ENCODE peak calls at places on chromosomes 3 and 15, in five cellular contexts. One of them, this sample, is unnamed.

GRCh38 chr3:87082806-87083440 is 92.0 kb upstream of the VGLL3 start:
- DNase-seq in Peyer's patch: no peak
- DNase-seq in uterus: peak; percentile 25
- DNase-seq in GM12878: no peak
- DNase-seq in body of pancreas: peak; percentile 45
- DNase-seq in this sample: peak; percentile 16

GRCh38 chr15:31401282-31401681 is 74.6 kb downstream of the KLF13 start:
- DNase-seq in Peyer's patch: no peak
- DNase-seq in uterus: no peak
- DNase-seq in GM12878: no peak
- DNase-seq in body of pancreas: no peak
- DNase-seq in this sample: no peak

GRCh38 chr3:31041161-31041978 is 146.9 kb upstream of the GADL1 start:
- DNase-seq in Peyer's patch: no peak
- DNase-seq in uterus: no peak
- DNase-seq in GM12878: no peak
- DNase-seq in body of pancreas: no peak
- DNase-seq in this sample: no peak

GRCh38 chr3:128553560-128553959 is 60.6 kb upstream of the GATA2 start:
- DNase-seq in Peyer's patch: no peak
- DNase-seq in uterus: no peak
- DNase-seq in GM12878: no peak
- DNase-seq in body of pancreas: no peak
- DNase-seq in this sample: peak; percentile 29

GRCh38 chr15:91067026-91067425 is 33.0 kb upstream of the SV2B start:
- DNase-seq in Peyer's patch: no peak
- DNase-seq in uterus: no peak
- DNase-seq in GM12878: no peak
- DNase-seq in body of pancreas: no peak
- DNase-seq in this sample: no peak

GRCh38 chr3:113516115-113516505 is 1.2 kb upstream of the SPICE1 start:
- DNase-seq in Peyer's patch: peak; percentile 50
- DNase-seq in uterus: no peak
- DNase-seq in GM12878: no peak
- DNase-seq in body of pancreas: no peak
- DNase-seq in this sample: no peak

GRCh38 chr15:59993950-59994401 is 10.1 kb upstream of the FOXB1 start:
- DNase-seq in Peyer's patch: no peak
- DNase-seq in uterus: no peak
- DNase-seq in GM12878: no peak
- DNase-seq in body of pancreas: no peak
- DNase-seq in this sample: no peak

GRCh38 chr15:67646847-67647246 is 104.3 kb downstream of the MAP2K5 start:
- DNase-seq in Peyer's patch: no peak
- DNase-seq in uterus: no peak
- DNase-seq in GM12878: no peak
- DNase-seq in body of pancreas: no peak
- DNase-seq in this sample: no peak

GRCh38 chr15:71526061-71526460 is 284.3 kb upstream of the NR2E3 start:
- DNase-seq in Peyer's patch: no peak
- DNase-seq in uterus: no peak
- DNase-seq in GM12878: no peak
- DNase-seq in body of pancreas: peak; percentile 3
- DNase-seq in this sample: no peak

GRCh38 chr3:141103067-141103466 is 51.9 kb downstream of the SPSB4 start:
- DNase-seq in Peyer's patch: peak; percentile 32
- DNase-seq in uterus: peak; percentile 4
- DNase-seq in GM12878: no peak
- DNase-seq in body of pancreas: no peak
- DNase-seq in this sample: peak; percentile 39

GRCh38 chr15:64697911-64698369 is 77.4 kb downstream of the RBPMS2 start:
- DNase-seq in Peyer's patch: no peak
- DNase-seq in uterus: no peak
- DNase-seq in GM12878: no peak
- DNase-seq in body of pancreas: no peak
- DNase-seq in this sample: no peak
- H3K4me3 ChIP-seq in Peyer's patch: no peak overlapping the region
- H3K4me3 ChIP-seq in uterus: no peak overlapping the region
- H3K4me3 ChIP-seq in GM12878: peak overlapping the region; percentile 7
- H3K4me3 ChIP-seq in body of pancreas: no peak overlapping the region
- H3K4me3 ChIP-seq in this sample: no peak overlapping the region

GRCh38 chr3:146156801-146157310 is 4.1 kb downstream of the PLOD2 start:
- DNase-seq in Peyer's patch: no peak
- DNase-seq in uterus: no peak
- DNase-seq in GM12878: no peak
- DNase-seq in body of pancreas: peak; percentile 30
- DNase-seq in this sample: no peak

GRCh38 chr3:146157325-146158060 is 3.5 kb downstream of the PLOD2 start:
- DNase-seq in Peyer's patch: no peak
- DNase-seq in uterus: no peak
- DNase-seq in GM12878: no peak
- DNase-seq in body of pancreas: no peak
- DNase-seq in this sample: no peak

GRCh38 chr3:146154316-146154715 is 6.7 kb downstream of the PLOD2 start:
- DNase-seq in Peyer's patch: no peak
- DNase-seq in uterus: no peak
- DNase-seq in GM12878: no peak
- DNase-seq in body of pancreas: no peak
- DNase-seq in this sample: no peak

GRCh38 chr3:146155022-146155421 is 6.0 kb downstream of the PLOD2 start:
- DNase-seq in Peyer's patch: no peak
- DNase-seq in uterus: no peak
- DNase-seq in GM12878: no peak
- DNase-seq in body of pancreas: no peak
- DNase-seq in this sample: no peak

DNA sequence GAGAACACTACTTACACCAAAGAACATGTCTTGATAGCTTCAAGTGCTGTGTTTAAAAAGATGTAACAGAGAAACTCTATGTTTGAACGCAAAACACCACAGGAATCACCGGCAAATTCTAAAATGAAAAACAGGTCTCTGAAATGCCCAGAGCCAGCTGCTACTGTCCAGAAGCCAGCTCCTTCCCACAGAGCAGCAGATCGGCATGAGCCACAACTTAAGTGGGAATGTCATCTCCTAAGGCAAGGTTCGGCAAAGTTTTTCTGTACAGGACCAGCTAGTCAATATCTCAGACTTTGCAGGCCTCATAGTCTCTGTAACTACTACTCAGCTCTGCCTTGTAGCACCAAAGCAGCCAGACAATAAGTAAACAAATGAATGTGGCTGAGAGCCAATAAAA is 4.9 kb downstream of the PLOD2 start:
- DNase-seq in Peyer's patch: no peak
- DNase-seq in uterus: no peak
- DNase-seq in GM12878: no peak
- DNase-seq in body of pancreas: peak; percentile 6
- DNase-seq in this sample: no peak
- TF ChIP-seq POLR2A in Peyer's patch: no peak
- TF ChIP-seq POLR2A in uterus: no peak
- TF ChIP-seq POLR2A in GM12878: no peak
- TF ChIP-seq POLR2A in body of pancreas: no peak
- TF ChIP-seq POLR2A in this sample: no peak

GRCh38 chr15:63008333-63009049 is 34.1 kb upstream of the TPM1 start:
- DNase-seq in Peyer's patch: no peak
- DNase-seq in uterus: no peak
- DNase-seq in GM12878: no peak
- DNase-seq in body of pancreas: no peak
- DNase-seq in this sample: no peak

GRCh38 chr15:63012444-63012843 is 30.1 kb upstream of the TPM1 start:
- DNase-seq in Peyer's patch: no peak
- DNase-seq in uterus: no peak
- DNase-seq in GM12878: no peak
- DNase-seq in body of pancreas: no peak
- DNase-seq in this sample: no peak

GRCh38 chr15:63013052-63013808 is 29.3 kb upstream of the TPM1 start:
- DNase-seq in Peyer's patch: no peak
- DNase-seq in uterus: no peak
- DNase-seq in GM12878: no peak
- DNase-seq in body of pancreas: no peak
- DNase-seq in this sample: no peak

GRCh38 chr15:63010386-63010785 is 32.2 kb upstream of the TPM1 start:
- DNase-seq in Peyer's patch: no peak
- DNase-seq in uterus: no peak
- DNase-seq in GM12878: no peak
- DNase-seq in body of pancreas: no peak
- DNase-seq in this sample: no peak

DNA sequence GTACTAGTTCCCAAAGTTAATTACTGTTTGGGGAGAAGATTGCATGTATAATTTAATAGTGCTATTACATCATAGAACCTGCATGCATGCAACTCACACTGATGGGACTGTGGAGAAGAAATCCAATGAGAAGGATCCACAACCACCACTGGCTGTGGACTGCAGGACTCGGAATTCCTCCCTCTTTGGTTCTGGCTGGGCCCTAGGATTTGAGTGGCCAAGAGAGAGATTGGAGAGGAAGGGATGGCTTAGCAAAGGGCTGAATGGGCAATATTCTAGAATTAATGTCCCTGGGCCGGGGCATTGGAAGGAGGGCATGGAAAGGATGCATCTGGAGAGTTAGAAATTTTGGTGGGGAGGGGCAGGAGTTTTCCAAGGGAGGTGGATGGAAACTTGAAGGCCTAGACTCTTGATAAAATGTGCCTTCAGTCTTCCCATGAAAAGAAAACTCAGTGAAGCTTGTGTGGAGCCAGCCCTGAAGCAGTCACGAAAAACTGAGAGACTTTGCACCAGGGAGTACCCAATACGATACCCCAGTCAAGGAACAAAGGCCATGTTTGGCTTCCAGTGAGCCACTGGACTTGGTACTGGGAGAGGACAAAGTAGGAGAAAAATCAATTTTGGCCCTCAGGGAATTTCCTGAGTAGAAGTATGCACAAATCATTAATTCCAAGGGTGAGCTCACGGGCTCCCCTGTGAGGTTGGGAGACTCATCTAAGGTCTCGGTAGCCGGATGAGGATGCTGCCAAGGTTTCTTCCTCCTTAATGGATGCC is 31.4 kb upstream of the TPM1 start:
- DNase-seq in Peyer's patch: no peak
- DNase-seq in uterus: no peak
- DNase-seq in GM12878: no peak
- DNase-seq in body of pancreas: no peak
- DNase-seq in this sample: no peak
- TF ChIP-seq CTCF in Peyer's patch: no peak
- TF ChIP-seq CTCF in uterus: no peak
- TF ChIP-seq CTCF in GM12878: no peak
- TF ChIP-seq CTCF in body of pancreas: no peak
- TF ChIP-seq CTCF in this sample: no peak

GRCh38 chr15:97929456-97930229 is 30.9 kb upstream of the ARRDC4 start:
- DNase-seq in Peyer's patch: no peak
- DNase-seq in uterus: no peak
- DNase-seq in GM12878: no peak
- DNase-seq in body of pancreas: no peak
- DNase-seq in this sample: no peak

GRCh38 chr15:97930230-97930629 is 30.3 kb upstream of the ARRDC4 start:
- DNase-seq in Peyer's patch: no peak
- DNase-seq in uterus: no peak
- DNase-seq in GM12878: no peak
- DNase-seq in body of pancreas: no peak
- DNase-seq in this sample: no peak

GRCh38 chr15:97931314-97931713 is 29.2 kb upstream of the ARRDC4 start:
- DNase-seq in Peyer's patch: no peak
- DNase-seq in uterus: no peak
- DNase-seq in GM12878: no peak
- DNase-seq in body of pancreas: no peak
- DNase-seq in this sample: no peak

GRCh38 chr15:97933589-97933988 is 26.9 kb upstream of the ARRDC4 start:
- DNase-seq in Peyer's patch: no peak
- DNase-seq in uterus: no peak
- DNase-seq in GM12878: no peak
- DNase-seq in body of pancreas: no peak
- DNase-seq in this sample: no peak
- H3K4me3 ChIP-seq in Peyer's patch: no peak overlapping the region
- H3K4me3 ChIP-seq in uterus: no peak overlapping the region
- H3K4me3 ChIP-seq in GM12878: no peak overlapping the region
- H3K4me3 ChIP-seq in body of pancreas: no peak overlapping the region
- H3K4me3 ChIP-seq in this sample: no peak overlapping the region

GRCh38 chr3:13023251-13024055 is 49.8 kb downstream of the IQSEC1 start:
- DNase-seq in Peyer's patch: no peak
- DNase-seq in uterus: no peak
- DNase-seq in GM12878: no peak
- DNase-seq in body of pancreas: no peak
- DNase-seq in this sample: no peak

GRCh38 chr3:13024274-13024863 is 48.9 kb downstream of the IQSEC1 start:
- DNase-seq in Peyer's patch: no peak
- DNase-seq in uterus: no peak
- DNase-seq in GM12878: no peak
- DNase-seq in body of pancreas: no peak
- DNase-seq in this sample: no peak

GRCh38 chr3:13021141-13021933 is 51.9 kb downstream of the IQSEC1 start:
- DNase-seq in Peyer's patch: peak; percentile 77
- DNase-seq in uterus: no peak
- DNase-seq in GM12878: no peak
- DNase-seq in body of pancreas: peak; percentile 54
- DNase-seq in this sample: no peak

GRCh38 chr3:13021934-13022265 is 51.3 kb downstream of the IQSEC1 start:
- DNase-seq in Peyer's patch: no peak
- DNase-seq in uterus: no peak
- DNase-seq in GM12878: no peak
- DNase-seq in body of pancreas: no peak
- DNase-seq in this sample: no peak

GRCh38 chr3:13022348-13023250 is 50.6 kb downstream of the IQSEC1 start:
- DNase-seq in Peyer's patch: peak; percentile 79
- DNase-seq in uterus: peak; percentile 76
- DNase-seq in GM12878: no peak
- DNase-seq in body of pancreas: peak; percentile 61
- DNase-seq in this sample: peak; percentile 94
- TF ChIP-seq POLR2A in Peyer's patch: no peak
- TF ChIP-seq POLR2A in uterus: no peak
- TF ChIP-seq POLR2A in GM12878: no peak
- TF ChIP-seq POLR2A in body of pancreas: no peak
- TF ChIP-seq POLR2A in this sample: no peak

GRCh38 chr15:38560456-38560926 is 4.1 kb downstream of the RASGRP1 start:
- DNase-seq in Peyer's patch: no peak
- DNase-seq in uterus: no peak
- DNase-seq in GM12878: no peak
- DNase-seq in body of pancreas: no peak
- DNase-seq in this sample: no peak

GRCh38 chr15:38565287-38565670 is 665 bp upstream of the RASGRP1 start:
- DNase-seq in Peyer's patch: peak; percentile 49
- DNase-seq in uterus: no peak
- DNase-seq in GM12878: no peak
- DNase-seq in body of pancreas: no peak
- DNase-seq in this sample: no peak

GRCh38 chr15:38562278-38562677 is 2.3 kb downstream of the RASGRP1 start:
- DNase-seq in Peyer's patch: no peak
- DNase-seq in uterus: no peak
- DNase-seq in GM12878: no peak
- DNase-seq in body of pancreas: no peak
- DNase-seq in this sample: no peak

GRCh38 chr15:38563723-38564519 is 693 bp downstream of the RASGRP1 start:
- DNase-seq in Peyer's patch: peak; percentile 92
- DNase-seq in uterus: no peak
- DNase-seq in GM12878: no peak
- DNase-seq in body of pancreas: peak; percentile 67
- DNase-seq in this sample: peak; percentile 43

GRCh38 chr15:38564557-38565286 is at the start of gene RASGRP1:
- DNase-seq in Peyer's patch: peak; percentile 91
- DNase-seq in uterus: no peak
- DNase-seq in GM12878: no peak
- DNase-seq in body of pancreas: peak; percentile 77
- DNase-seq in this sample: peak; percentile 90
- TF ChIP-seq CTCF in Peyer's patch: peak; percentile 17
- TF ChIP-seq CTCF in uterus: no peak
- TF ChIP-seq CTCF in GM12878: peak; percentile 60
- TF ChIP-seq CTCF in body of pancreas: peak; percentile 5
- TF ChIP-seq CTCF in this sample: no peak

GRCh38 chr3:71537211-71537611 is 46.3 kb downstream of the FOXP1 start:
- DNase-seq in Peyer's patch: no peak
- DNase-seq in uterus: peak; percentile 67
- DNase-seq in GM12878: no peak
- DNase-seq in body of pancreas: no peak
- DNase-seq in this sample: no peak
- H3K4me3 ChIP-seq in Peyer's patch: no peak overlapping the region
- H3K4me3 ChIP-seq in uterus: no peak overlapping the region
- H3K4me3 ChIP-seq in GM12878: no peak overlapping the region
- H3K4me3 ChIP-seq in body of pancreas: no peak overlapping the region
- H3K4me3 ChIP-seq in this sample: no peak overlapping the region